ENCODE peak calls at places on chromosome 2, in four cellular contexts. R, C, A and P are unnamed samples. For H3K27me3, the result is how much of the 10 kb centered on the place peaks cover.

GRCh38 chr2:120783969-120784372 is 48.3 kb downstream of the GLI2 start:
- DNase-seq in R (no peak), C (no peak), A (no peak), P (no peak)

GRCh38 chr2:188976545-188977268 is 2.5 kb downstream of the COL3A1 start:
- DNase-seq in R (peak), C (no peak), A (peak), P (no peak)

GRCh38 chr2:17069564-17069963 is 403.9 kb upstream of the CYRIA start:
- DNase-seq in R (no peak), C (no peak), A (no peak), P (no peak)

GRCh38 chr2:241804326-241805276 is 4.4 kb upstream of the NEU4 start:
- DNase-seq in R (peak), C (peak), A (no peak), P (no peak)

GRCh38 chr2:187434342-187434785 is 13.7 kb downstream of the CALCRL start:
- DNase-seq in R (peak), C (no peak), A (no peak), P (no peak)

GRCh38 chr2:179939282-179939681 is 67.8 kb downstream of the CWC22 start:
- DNase-seq in R (no peak), C (no peak), A (no peak), P (no peak)

GRCh38 chr2:216473187-216473586 is 25.5 kb upstream of the RPL37A start:
- DNase-seq in R (no peak), C (no peak), A (no peak), P (no peak)

GRCh38 chr2:46170611-46171385 is 126.4 kb upstream of the EPAS1 start:
- DNase-seq in R (no peak), C (no peak), A (no peak), P (no peak)

GRCh38 chr2:20348542-20348941 is 2.1 kb downstream of the PUM2 start:
- DNase-seq in R (no peak), C (no peak), A (no peak), P (no peak)

GRCh38 chr2:31859959-31860358 is 150.8 kb downstream of the MEMO1 start:
- DNase-seq in R (no peak), C (no peak), A (no peak), P (no peak)

GRCh38 chr2:97763176-97763845 is 49.9 kb downstream of the ZAP70 start:
- DNase-seq in R (no peak), C (no peak), A (no peak), P (no peak)

GRCh38 chr2:124485659-124486058 is 460.6 kb downstream of the CNTNAP5 start:
- DNase-seq in R (no peak), C (no peak), A (no peak), P (no peak)

GRCh38 chr2:133953524-133953923 is 300.3 kb upstream of the MGAT5 start:
- DNase-seq in R (no peak), C (no peak), A (no peak), P (no peak)

GRCh38 chr2:202278944-202279343 is 13.4 kb downstream of the NOP58 start:
- DNase-seq in R (peak), C (no peak), A (no peak), P (no peak)

GRCh38 chr2:121150713-121151112 is 134.3 kb downstream of the TFCP2L1 start:
- DNase-seq in R (no peak), C (no peak), A (no peak), P (no peak)

GRCh38 chr2:231910771-231911170 is 15.4 kb downstream of the NPPC start:
- DNase-seq in R (no peak), C (no peak), A (no peak), P (no peak)

GRCh38 chr2:85549826-85550225 is 10.9 kb downstream of the MAT2A start:
- DNase-seq in R (peak), C (no peak), A (no peak), P (no peak)
- H3K27ac ChIP-seq in R (peak), C (peak), A (no peak), P (no peak)

GRCh38 chr2:53724511-53724910 is 43.1 kb upstream of the CHAC2 start:
- DNase-seq in R (peak), C (no peak), A (no peak), P (no peak)

GRCh38 chr2:53725662-53726061 is 41.9 kb upstream of the CHAC2 start:
- DNase-seq in R (no peak), C (no peak), A (no peak), P (no peak)

DNA sequence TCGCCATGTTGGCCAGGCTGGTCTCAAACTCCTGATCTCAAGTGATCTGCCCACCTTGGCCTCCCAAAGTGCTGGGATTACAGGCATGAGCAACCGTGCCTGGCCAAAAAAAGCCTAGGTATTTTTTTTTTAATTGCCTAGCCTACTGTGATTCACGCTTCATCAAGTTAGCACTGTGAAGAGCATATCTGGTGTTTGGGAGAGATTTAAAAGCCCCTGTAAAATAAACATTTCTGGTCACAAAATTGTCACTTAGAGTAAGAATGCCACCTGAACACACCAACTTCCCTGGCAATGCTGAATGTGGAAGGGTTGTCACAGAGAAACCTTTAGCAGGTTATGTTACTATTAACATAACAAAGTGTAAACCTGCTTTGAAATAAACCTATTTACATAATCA is 39.7 kb upstream of the CHAC2 start:
- DNase-seq in R (no peak), C (no peak), A (no peak), P (no peak)
- H3K27me3 ChIP-seq in R (under half), C (under half), A (under half), P (under half)

GRCh38 chr2:70532244-70532935 is 21.2 kb downstream of the TGFA start:
- DNase-seq in R (no peak), C (no peak), A (no peak), P (no peak)
- H3K27ac ChIP-seq in R (no peak), C (no peak), A (no peak), P (no peak)

DNA sequence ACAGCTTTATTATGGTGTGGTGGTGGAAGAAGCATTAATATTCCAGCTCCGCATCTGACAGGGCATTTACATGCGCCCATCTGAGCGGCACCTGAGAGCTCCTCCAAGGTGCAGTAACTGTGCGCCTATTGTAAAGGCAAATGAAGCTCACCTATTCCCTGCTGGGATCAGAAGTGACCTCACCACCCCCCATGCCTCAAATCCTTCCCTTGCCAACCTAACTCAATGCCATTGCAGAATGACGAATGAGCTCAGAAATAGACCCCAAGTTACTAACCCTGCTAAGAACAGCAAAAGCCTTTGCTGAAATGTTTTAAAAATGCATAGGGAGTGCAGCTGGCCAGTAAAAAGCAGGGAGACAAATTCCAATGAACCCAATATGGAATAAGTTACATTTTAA is 14.3 kb downstream of the BCL11A start:
- DNase-seq in R (no peak), C (no peak), A (no peak), P (no peak)
- H3K27me3 ChIP-seq in R (under half), C (under half), A (half or more), P (under half)

DNA sequence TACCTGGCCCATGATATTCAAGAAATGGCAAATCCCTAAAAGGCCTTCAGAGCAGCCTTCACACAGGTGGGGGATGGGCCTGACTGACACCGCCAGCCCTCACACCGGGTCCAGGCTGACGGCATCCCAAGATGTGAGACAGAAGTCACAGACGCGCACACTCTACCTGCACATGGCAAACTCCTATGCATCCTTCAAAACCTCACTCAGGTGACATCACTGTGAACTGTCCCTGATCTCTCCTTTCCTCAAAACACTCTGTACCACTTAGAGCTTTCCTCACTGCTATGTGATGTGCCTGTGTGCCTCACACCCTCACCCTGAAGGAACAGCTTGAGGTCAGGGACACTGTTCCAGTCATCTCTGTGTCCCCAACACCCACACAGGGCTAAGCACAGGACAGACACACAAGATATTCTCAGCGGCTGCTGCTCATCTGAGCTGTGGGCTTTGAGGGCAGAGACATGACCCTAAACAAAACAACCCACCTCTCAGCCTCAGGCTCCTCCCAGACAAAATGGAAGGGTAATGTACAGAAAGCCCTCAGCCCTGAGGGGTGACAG is 27.5 kb downstream of the BIN1 start:
- DNase-seq in R (no peak), C (no peak), A (no peak), P (no peak)
- H3K27ac ChIP-seq in R (no peak), C (no peak), A (no peak), P (peak)

DNA sequence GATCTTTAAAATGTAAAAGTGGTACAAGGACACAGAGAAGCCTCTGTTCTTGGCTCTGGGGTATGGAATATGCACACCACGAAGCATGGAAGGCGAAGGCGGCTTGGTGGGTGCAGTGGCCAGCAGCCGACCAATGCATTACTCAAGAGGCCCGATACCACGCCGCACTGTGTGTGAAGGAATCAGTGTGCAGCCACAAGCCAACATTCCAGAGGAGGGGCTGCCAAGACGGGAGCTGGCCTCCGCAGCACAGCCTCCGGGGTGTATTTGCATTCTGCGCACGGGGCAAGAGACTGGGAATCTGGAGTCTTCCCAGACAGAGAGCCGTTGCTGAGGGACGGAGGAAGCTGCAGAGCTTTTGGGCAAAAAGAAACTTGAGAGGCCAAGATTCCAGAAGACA is 19.8 kb downstream of the KIF1A start:
- DNase-seq in R (peak), C (peak), A (no peak), P (no peak)
- H3K27me3 ChIP-seq in R (under half), C (under half), A (under half), P (under half)

DNA sequence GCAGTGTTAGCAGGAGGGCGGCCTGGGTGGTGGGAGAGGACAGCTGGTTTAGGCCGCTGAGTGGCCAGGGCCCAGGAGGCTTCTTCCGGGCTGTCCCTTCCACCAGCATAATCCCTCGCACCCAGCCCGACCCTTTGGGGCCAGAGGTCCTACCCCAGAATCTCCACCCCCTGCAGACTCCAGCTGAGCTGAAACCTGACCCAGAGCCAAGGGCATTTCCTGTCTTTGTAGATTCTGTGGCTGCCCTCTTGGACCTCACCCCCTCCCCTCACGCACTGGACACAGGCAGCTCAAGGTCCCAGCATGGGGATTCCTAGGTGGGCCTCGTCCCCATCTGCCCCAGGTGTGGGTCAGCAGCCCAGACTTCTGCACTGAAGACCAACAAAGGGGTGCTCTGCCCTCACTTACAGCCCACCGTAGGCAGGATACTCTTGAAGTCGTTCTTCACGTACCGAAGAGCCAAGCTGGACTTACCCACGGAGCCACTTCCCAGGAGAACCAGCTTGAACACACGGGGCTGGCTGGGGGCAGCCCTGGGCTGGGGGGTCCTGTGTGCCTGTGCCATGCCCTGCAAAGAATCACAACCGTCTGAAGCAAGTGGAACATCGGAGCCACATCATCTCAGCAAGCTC is 4.8 kb downstream of the RAB17 start:
- DNase-seq in R (no peak), C (peak), A (no peak), P (no peak)
- H3K27ac ChIP-seq in R (no peak), C (no peak), A (no peak), P (no peak)